ENCODE peak calls at places on chromosomes 16 and 17, in five cellular contexts. L is tibial artery, A is lower lobe of right lung, R is OCI-LY7, M is left ventricle myocardium inferior. Q is an unnamed sample.

GRCh38 chr17:45640141-45640850 is 143.8 kb upstream of the CRHR1 start:
- DNase-seq in A (peak; percentile 67), M (peak; percentile 48), R (peak; percentile 75), L (peak; percentile 60), Q (peak; percentile 80)

GRCh38 chr17:63420868-63421680 is 25.0 kb downstream of the CYB561 start:
- DNase-seq in M (no peak), L (no peak), R (no peak), A (no peak), Q (no peak)

GRCh38 chr16:23754594-23755483 is at the start of gene CHP2:
- DNase-seq in R (no peak), A (peak; percentile 46), L (no peak), M (no peak), Q (peak; percentile 40)

GRCh38 chr17:77460514-77461046 is 319.8 kb downstream of the SEC14L1 start:
- DNase-seq in R (peak; percentile 79), A (no peak), L (no peak), M (no peak), Q (no peak)

GRCh38 chr16:74521691-74522090 is 85.2 kb downstream of the GLG1 start:
- DNase-seq in R (no peak), M (no peak), L (no peak), A (no peak), Q (no peak)

GRCh38 chr17:1577657-1578428 is 15.3 kb upstream of the PITPNA start:
- DNase-seq in R (no peak), A (no peak), L (no peak), M (no peak), Q (no peak)

GRCh38 chr17:2386400-2387085 is 14.3 kb downstream of the MNT start:
- DNase-seq in M (no peak), R (no peak), A (no peak), L (no peak), Q (no peak)

GRCh38 chr17:75390982-75391381 is 14.5 kb downstream of the GRB2 start:
- DNase-seq in L (no peak), R (no peak), M (no peak), A (no peak), Q (no peak)

GRCh38 chr16:86556576-86556975 is 1.5 kb upstream of the MTHFSD start:
- DNase-seq in R (no peak), L (no peak), A (no peak), M (no peak), Q (no peak)

DNA sequence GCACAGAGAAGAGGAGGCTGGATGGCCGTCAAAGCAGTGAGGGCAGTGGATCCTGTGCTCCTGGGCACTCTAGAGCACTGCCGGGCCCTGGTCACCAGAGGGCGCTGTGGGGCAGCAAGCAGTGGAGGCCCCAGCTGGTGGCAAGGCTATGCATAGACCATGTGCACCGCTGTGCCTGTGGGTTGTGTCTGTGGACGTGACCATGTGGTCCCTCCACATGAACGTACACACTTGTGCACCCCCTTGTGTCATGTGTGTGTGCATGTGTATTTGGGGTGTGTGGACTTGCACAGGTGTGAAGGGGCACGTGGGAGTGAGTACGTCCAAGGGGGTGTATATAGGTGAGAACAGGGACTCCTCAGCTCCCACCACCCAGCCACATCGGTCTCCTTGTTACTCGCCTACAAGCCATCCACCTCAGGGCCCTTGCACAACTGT is 4.4 kb upstream of the MAP2K3 start:
- DNase-seq in L (peak; percentile 86), A (peak; percentile 93), R (peak; percentile 91), M (peak; percentile 84), Q (peak; percentile 91)
- TF ChIP-seq CTCF in L (peak; percentile 97), A (peak; percentile 99), R (peak; percentile 93), M (peak; percentile 99), Q (peak; percentile 78)

GRCh38 chr17:50699410-50699809 is 8.3 kb downstream of the ANKRD40 start:
- DNase-seq in A (no peak), M (no peak), L (no peak), R (no peak), Q (no peak)

GRCh38 chr17:50696365-50696879 is 11.3 kb downstream of the ANKRD40 start:
- DNase-seq in L (no peak), R (no peak), A (no peak), M (no peak), Q (no peak)

GRCh38 chr17:50693041-50693682 is 14.6 kb downstream of the ANKRD40 start:
- DNase-seq in R (no peak), A (no peak), L (no peak), M (no peak), Q (no peak)

GRCh38 chr17:50697663-50698272 is 9.9 kb downstream of the ANKRD40 start:
- DNase-seq in L (no peak), M (no peak), R (no peak), A (no peak), Q (no peak)

GRCh38 chr17:50697076-50697475 is 10.6 kb downstream of the ANKRD40 start:
- DNase-seq in M (no peak), R (no peak), A (no peak), L (no peak), Q (no peak)
- TF ChIP-seq CTCF in M (no peak), R (no peak), A (no peak), L (no peak), Q (no peak)

DNA sequence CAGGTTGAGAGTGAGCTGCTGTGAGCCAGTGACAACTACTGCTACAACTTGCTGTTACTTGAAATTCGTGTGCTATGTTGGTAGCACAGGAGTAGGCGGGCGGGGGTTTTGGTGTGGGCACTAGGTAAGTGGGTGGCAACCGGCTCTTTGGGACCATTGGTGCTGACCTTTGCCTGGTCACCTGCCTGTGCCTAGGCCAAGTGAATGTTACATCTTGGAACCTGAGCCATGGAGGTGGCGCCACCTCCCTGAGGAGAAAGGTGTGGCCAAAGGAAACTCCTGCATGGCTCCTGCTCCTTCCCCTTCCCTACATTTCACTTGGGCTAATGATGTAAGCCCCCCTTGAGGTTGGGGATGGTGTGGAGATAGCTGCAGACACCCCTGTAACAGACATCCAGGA is 25.4 kb upstream of the ARHGAP23 start:
- DNase-seq in M (no peak), A (no peak), L (no peak), R (no peak), Q (no peak)
- TF ChIP-seq CTCF in M (no peak), A (no peak), L (no peak), R (peak; percentile 47), Q (no peak)

DNA sequence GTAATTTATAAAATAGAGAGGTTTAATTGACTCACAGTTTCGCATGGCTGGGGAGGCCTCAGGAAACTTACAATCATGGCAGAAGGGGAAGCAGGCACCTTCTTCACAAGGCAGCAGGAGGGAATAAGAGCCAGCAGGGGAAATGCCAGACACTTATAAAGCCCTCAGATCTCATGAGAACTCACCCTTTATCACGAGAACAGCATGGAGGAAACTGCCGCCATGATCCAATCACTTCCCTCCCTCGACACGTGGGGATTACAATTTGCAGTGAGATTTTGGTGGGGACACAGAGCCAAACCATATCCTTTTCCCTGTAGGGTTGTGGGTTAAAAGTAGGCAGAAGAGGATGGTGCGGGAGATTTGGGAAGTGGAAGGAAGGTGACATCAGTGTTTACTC is 101.4 kb downstream of the BMERB1 start:
- DNase-seq in M (no peak), L (no peak), R (no peak), A (no peak), Q (no peak)
- TF ChIP-seq CTCF in M (no peak), L (no peak), R (no peak), A (no peak), Q (no peak)

DNA sequence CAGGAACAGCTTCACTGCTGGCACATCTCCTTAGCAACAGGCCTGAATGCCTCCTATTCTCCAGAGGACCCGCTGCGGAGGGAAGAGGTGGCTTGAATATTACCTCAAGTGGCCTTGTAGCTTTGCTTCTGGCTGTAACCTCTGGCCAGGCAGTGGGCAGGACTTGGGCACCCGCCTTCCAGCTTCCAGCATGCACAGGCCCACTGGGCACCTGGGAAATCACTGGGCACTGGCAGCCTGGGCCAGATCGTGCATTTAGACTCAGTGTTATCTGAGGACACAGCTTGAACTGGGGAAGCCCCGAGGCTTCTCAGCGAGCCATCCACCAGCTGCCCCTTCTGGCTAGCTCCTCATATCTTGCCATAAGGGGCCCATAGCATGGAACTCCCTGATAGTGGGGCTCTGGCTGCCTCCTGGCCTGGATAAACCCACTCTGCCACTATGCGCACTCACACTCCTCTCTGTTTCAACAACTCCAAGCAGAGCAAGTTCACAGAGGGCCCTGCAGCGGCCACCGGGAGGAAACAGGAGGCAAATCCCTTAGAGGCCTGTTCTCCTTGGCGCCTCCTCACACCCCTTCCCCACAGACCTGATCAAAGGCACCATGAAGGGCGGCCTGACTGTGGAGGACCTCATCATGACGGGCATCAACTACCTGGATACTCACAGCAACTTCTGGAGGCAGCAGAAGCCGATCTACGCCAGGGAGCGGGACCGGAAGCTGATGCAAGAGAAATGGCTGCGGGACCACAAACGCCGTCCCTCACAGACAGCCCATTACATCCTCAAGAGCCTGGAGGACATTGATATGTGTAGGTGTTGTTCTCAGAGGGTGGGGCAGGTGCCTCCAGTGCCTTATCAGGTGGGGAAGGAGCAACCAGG is 7.8 kb downstream of the ODAD4 start:
- DNase-seq in A (no peak), L (no peak), R (no peak), M (peak; percentile 54), Q (no peak)
- TF ChIP-seq CTCF in A (no peak), L (no peak), R (no peak), M (no peak), Q (no peak)

GRCh38 chr16:29862383-29862883 is 593 bp downstream of the CDIPT start:
- DNase-seq in L (no peak), A (no peak), R (no peak), M (peak; percentile 24), Q (no peak)
- TF ChIP-seq CTCF in L (no peak), A (no peak), R (peak; percentile 10), M (no peak), Q (no peak)

GRCh38 chr17:27571563-27572129 is 59.3 kb upstream of the LGALS9 start:
- DNase-seq in M (no peak), A (no peak), L (no peak), R (no peak), Q (no peak)

GRCh38 chr17:27569257-27569722 is 61.7 kb upstream of the LGALS9 start:
- DNase-seq in M (no peak), L (no peak), R (peak; percentile 51), A (peak; percentile 63), Q (no peak)

GRCh38 chr17:27568811-27569210 is 62.2 kb upstream of the LGALS9 start:
- DNase-seq in R (no peak), L (no peak), M (no peak), A (no peak), Q (no peak)

GRCh38 chr17:27569884-27570577 is 61.0 kb upstream of the LGALS9 start:
- DNase-seq in R (no peak), M (no peak), L (no peak), A (no peak), Q (no peak)

DNA sequence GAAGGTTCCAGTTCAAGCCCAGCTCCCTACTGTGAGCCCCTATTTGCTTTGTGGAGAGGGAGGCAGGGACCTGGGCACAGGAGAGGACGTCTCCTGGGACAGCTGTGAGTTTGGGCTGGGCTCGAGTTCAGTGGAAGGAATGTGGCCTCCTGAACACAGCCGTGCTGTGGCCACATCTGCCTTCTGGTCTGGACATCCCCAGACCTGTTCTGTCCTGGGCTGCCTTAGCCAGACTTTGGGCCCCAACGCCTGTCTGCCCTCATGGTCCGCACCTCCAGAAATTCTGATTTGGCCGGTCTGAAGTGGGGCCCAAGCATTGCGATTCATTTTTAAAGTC is 60.4 kb upstream of the LGALS9 start:
- DNase-seq in A (no peak), L (no peak), M (no peak), R (no peak), Q (no peak)
- TF ChIP-seq CTCF in A (no peak), L (no peak), M (no peak), R (no peak), Q (no peak)

GRCh38 chr16:10817963-10818941 is at the start of gene TVP23A:
- DNase-seq in A (no peak), R (no peak), L (no peak), M (no peak), Q (peak; percentile 59)
- TF ChIP-seq CTCF in A (no peak), R (no peak), L (no peak), M (no peak), Q (no peak)